ENCODE peak calls at places on chromosomes 2 and 18, in five cellular contexts. One of them, this sample, is unnamed.

GRCh38 chr18:985301-985700 is 80.6 kb downstream of the ADCYAP1 start:
- DNase-seq in tibial nerve: no peak
- DNase-seq in activated T-cell treated with anti-CD3 and anti-CD28 coated beads, Interleukin-2, amount 50 U/mL, for 4 hours: no peak
- DNase-seq in T-helper 1 cell: no peak
- DNase-seq in left ventricle myocardium superior: no peak
- DNase-seq in this sample: no peak

GRCh38 chr2:16933355-16933754 is 267.7 kb upstream of the CYRIA start:
- DNase-seq in activated T-cell treated with anti-CD3 and anti-CD28 coated beads, Interleukin-2, amount 50 U/mL, for 4 hours: no peak
- DNase-seq in left ventricle myocardium superior: no peak
- DNase-seq in tibial nerve: no peak
- DNase-seq in T-helper 1 cell: no peak
- DNase-seq in this sample: no peak

GRCh38 chr2:138107288-138107687 is 143.0 kb downstream of the HNMT start:
- DNase-seq in activated T-cell treated with anti-CD3 and anti-CD28 coated beads, Interleukin-2, amount 50 U/mL, for 4 hours: no peak
- DNase-seq in T-helper 1 cell: no peak
- DNase-seq in left ventricle myocardium superior: no peak
- DNase-seq in tibial nerve: no peak
- DNase-seq in this sample: peak

GRCh38 chr2:209713219-209713618 is 58.4 kb upstream of the UNC80 start:
- DNase-seq in activated T-cell treated with anti-CD3 and anti-CD28 coated beads, Interleukin-2, amount 50 U/mL, for 4 hours: no peak
- DNase-seq in tibial nerve: no peak
- DNase-seq in T-helper 1 cell: no peak
- DNase-seq in left ventricle myocardium superior: no peak
- DNase-seq in this sample: no peak

GRCh38 chr2:905091-905832 is 45.4 kb upstream of the SNTG2 start:
- DNase-seq in activated T-cell treated with anti-CD3 and anti-CD28 coated beads, Interleukin-2, amount 50 U/mL, for 4 hours: no peak
- DNase-seq in left ventricle myocardium superior: no peak
- DNase-seq in tibial nerve: no peak
- DNase-seq in T-helper 1 cell: no peak
- DNase-seq in this sample: no peak

GRCh38 chr2:50295596-50295995 is 736.3 kb downstream of the NRXN1 start:
- DNase-seq in tibial nerve: no peak
- DNase-seq in activated T-cell treated with anti-CD3 and anti-CD28 coated beads, Interleukin-2, amount 50 U/mL, for 4 hours: no peak
- DNase-seq in T-helper 1 cell: no peak
- DNase-seq in left ventricle myocardium superior: no peak
- DNase-seq in this sample: no peak

GRCh38 chr2:216539120-216539519 is 40.5 kb downstream of the RPL37A start:
- DNase-seq in tibial nerve: no peak
- DNase-seq in left ventricle myocardium superior: no peak
- DNase-seq in activated T-cell treated with anti-CD3 and anti-CD28 coated beads, Interleukin-2, amount 50 U/mL, for 4 hours: no peak
- DNase-seq in T-helper 1 cell: no peak
- DNase-seq in this sample: no peak

GRCh38 chr18:11751305-11752115 is 62.4 kb downstream of the GNAL start:
- DNase-seq in T-helper 1 cell: no peak
- DNase-seq in tibial nerve: no peak
- DNase-seq in left ventricle myocardium superior: no peak
- DNase-seq in activated T-cell treated with anti-CD3 and anti-CD28 coated beads, Interleukin-2, amount 50 U/mL, for 4 hours: no peak
- DNase-seq in this sample: no peak

GRCh38 chr2:120624056-120624737 is 111.5 kb upstream of the GLI2 start:
- DNase-seq in T-helper 1 cell: no peak
- DNase-seq in activated T-cell treated with anti-CD3 and anti-CD28 coated beads, Interleukin-2, amount 50 U/mL, for 4 hours: no peak
- DNase-seq in tibial nerve: no peak
- DNase-seq in left ventricle myocardium superior: no peak
- DNase-seq in this sample: no peak

GRCh38 chr2:74658516-74658915 is 4.5 kb downstream of the SEMA4F start:
- DNase-seq in activated T-cell treated with anti-CD3 and anti-CD28 coated beads, Interleukin-2, amount 50 U/mL, for 4 hours: no peak
- DNase-seq in T-helper 1 cell: no peak
- DNase-seq in left ventricle myocardium superior: no peak
- DNase-seq in tibial nerve: no peak
- DNase-seq in this sample: peak

GRCh38 chr2:179612591-179613298 is 248.7 kb downstream of the ZNF385B start:
- DNase-seq in activated T-cell treated with anti-CD3 and anti-CD28 coated beads, Interleukin-2, amount 50 U/mL, for 4 hours: no peak
- DNase-seq in tibial nerve: no peak
- DNase-seq in left ventricle myocardium superior: no peak
- DNase-seq in T-helper 1 cell: no peak
- DNase-seq in this sample: no peak

GRCh38 chr18:7261199-7261598 is 30.3 kb downstream of the LRRC30 start:
- DNase-seq in left ventricle myocardium superior: no peak
- DNase-seq in T-helper 1 cell: no peak
- DNase-seq in activated T-cell treated with anti-CD3 and anti-CD28 coated beads, Interleukin-2, amount 50 U/mL, for 4 hours: no peak
- DNase-seq in tibial nerve: no peak
- DNase-seq in this sample: no peak

GRCh38 chr2:109582928-109583895 is 30.6 kb downstream of the SEPTIN10 start:
- DNase-seq in left ventricle myocardium superior: no peak
- DNase-seq in tibial nerve: no peak
- DNase-seq in T-helper 1 cell: no peak
- DNase-seq in activated T-cell treated with anti-CD3 and anti-CD28 coated beads, Interleukin-2, amount 50 U/mL, for 4 hours: no peak
- DNase-seq in this sample: no peak

GRCh38 chr2:119126650-119127049 is 31.9 kb downstream of the C1QL2 start:
- DNase-seq in activated T-cell treated with anti-CD3 and anti-CD28 coated beads, Interleukin-2, amount 50 U/mL, for 4 hours: peak
- DNase-seq in T-helper 1 cell: no peak
- DNase-seq in left ventricle myocardium superior: peak
- DNase-seq in tibial nerve: no peak
- DNase-seq in this sample: no peak

GRCh38 chr2:71703981-71704545 is 250.7 kb downstream of the DYSF start:
- DNase-seq in T-helper 1 cell: no peak
- DNase-seq in tibial nerve: no peak
- DNase-seq in left ventricle myocardium superior: no peak
- DNase-seq in activated T-cell treated with anti-CD3 and anti-CD28 coated beads, Interleukin-2, amount 50 U/mL, for 4 hours: no peak
- DNase-seq in this sample: no peak

GRCh38 chr18:24126155-24126947 is 12.5 kb upstream of the CABYR start:
- DNase-seq in tibial nerve: no peak
- DNase-seq in left ventricle myocardium superior: no peak
- DNase-seq in T-helper 1 cell: no peak
- DNase-seq in activated T-cell treated with anti-CD3 and anti-CD28 coated beads, Interleukin-2, amount 50 U/mL, for 4 hours: no peak
- DNase-seq in this sample: no peak

GRCh38 chr18:74498712-74499629 is 2.8 kb downstream of the CNDP2 start:
- DNase-seq in T-helper 1 cell: peak
- DNase-seq in activated T-cell treated with anti-CD3 and anti-CD28 coated beads, Interleukin-2, amount 50 U/mL, for 4 hours: peak
- DNase-seq in left ventricle myocardium superior: peak
- DNase-seq in tibial nerve: no peak
- DNase-seq in this sample: no peak

GRCh38 chr2:204234879-204235278 is 298.3 kb downstream of the ICOS start:
- DNase-seq in T-helper 1 cell: no peak
- DNase-seq in left ventricle myocardium superior: no peak
- DNase-seq in tibial nerve: no peak
- DNase-seq in activated T-cell treated with anti-CD3 and anti-CD28 coated beads, Interleukin-2, amount 50 U/mL, for 4 hours: no peak
- DNase-seq in this sample: no peak

This sample was measured in PC-3.